ENCODE peak calls at places on chromosome 22, in seven cellular contexts. One of them, this sample, is unnamed.
A peak's percentile ranks its signal among the peaks of the same experiment; 100 is the strongest.

GRCh38 chr22:35538801-35539321 is 1.8 kb upstream of the RASD2 start:
- DNase-seq in GM20000: peak; percentile 53
- DNase-seq in lower lobe of right lung: no peak
- DNase-seq in mammary epithelial cell: peak; percentile 25
- DNase-seq in cardiac muscle cell: peak; percentile 38
- DNase-seq in activated CD8-positive, alpha-beta T cell treated with anti-CD3 and anti-CD28 coated beads for 36 hours: peak; percentile 54
- DNase-seq in fibroblast of the aortic adventitia: no peak
- DNase-seq in this sample: peak; percentile 41

GRCh38 chr22:35622132-35622913 is 5.2 kb upstream of the MB start:
- DNase-seq in GM20000: no peak
- DNase-seq in lower lobe of right lung: peak; percentile 60
- DNase-seq in mammary epithelial cell: no peak
- DNase-seq in cardiac muscle cell: peak; percentile 89
- DNase-seq in activated CD8-positive, alpha-beta T cell treated with anti-CD3 and anti-CD28 coated beads for 36 hours: no peak
- DNase-seq in fibroblast of the aortic adventitia: no peak
- DNase-seq in this sample: no peak

GRCh38 chr22:17477401-17477833 is 85.9 kb upstream of the SLC25A18 start:
- DNase-seq in GM20000: no peak
- DNase-seq in lower lobe of right lung: peak; percentile 49
- DNase-seq in mammary epithelial cell: peak; percentile 14
- DNase-seq in cardiac muscle cell: peak; percentile 26
- DNase-seq in activated CD8-positive, alpha-beta T cell treated with anti-CD3 and anti-CD28 coated beads for 36 hours: no peak
- DNase-seq in fibroblast of the aortic adventitia: peak; percentile 24
- DNase-seq in this sample: no peak

GRCh38 chr22:44445731-44446130 is 52.3 kb downstream of the RTL6 start:
- DNase-seq in GM20000: no peak
- DNase-seq in lower lobe of right lung: peak; percentile 9
- DNase-seq in mammary epithelial cell: no peak
- DNase-seq in cardiac muscle cell: no peak
- DNase-seq in activated CD8-positive, alpha-beta T cell treated with anti-CD3 and anti-CD28 coated beads for 36 hours: no peak
- DNase-seq in fibroblast of the aortic adventitia: no peak
- DNase-seq in this sample: no peak

GRCh38 chr22:41361716-41362310 is 19.9 kb upstream of the TEF start:
- DNase-seq in GM20000: no peak
- DNase-seq in lower lobe of right lung: no peak
- DNase-seq in mammary epithelial cell: peak; percentile 17
- DNase-seq in cardiac muscle cell: no peak
- DNase-seq in activated CD8-positive, alpha-beta T cell treated with anti-CD3 and anti-CD28 coated beads for 36 hours: no peak
- DNase-seq in fibroblast of the aortic adventitia: peak; percentile 79
- DNase-seq in this sample: no peak

GRCh38 chr22:42408276-42408675 is 23.9 kb downstream of the NFAM1 start:
- DNase-seq in GM20000: no peak
- DNase-seq in lower lobe of right lung: no peak
- DNase-seq in mammary epithelial cell: no peak
- DNase-seq in cardiac muscle cell: no peak
- DNase-seq in activated CD8-positive, alpha-beta T cell treated with anti-CD3 and anti-CD28 coated beads for 36 hours: no peak
- DNase-seq in fibroblast of the aortic adventitia: no peak
- DNase-seq in this sample: no peak

GRCh38 chr22:29665486-29665885 is 54.3 kb upstream of the CABP7 start:
- DNase-seq in GM20000: no peak
- DNase-seq in lower lobe of right lung: no peak
- DNase-seq in mammary epithelial cell: no peak
- DNase-seq in cardiac muscle cell: no peak
- DNase-seq in activated CD8-positive, alpha-beta T cell treated with anti-CD3 and anti-CD28 coated beads for 36 hours: no peak
- DNase-seq in fibroblast of the aortic adventitia: no peak
- DNase-seq in this sample: no peak

GRCh38 chr22:26579331-26579886 is 10.5 kb downstream of the TPST2 start:
- DNase-seq in GM20000: peak; percentile 72
- DNase-seq in lower lobe of right lung: peak; percentile 55
- DNase-seq in mammary epithelial cell: no peak
- DNase-seq in cardiac muscle cell: no peak
- DNase-seq in activated CD8-positive, alpha-beta T cell treated with anti-CD3 and anti-CD28 coated beads for 36 hours: peak; percentile 79
- DNase-seq in fibroblast of the aortic adventitia: no peak
- DNase-seq in this sample: peak; percentile 75

GRCh38 chr22:39003165-39003638 is 10.9 kb upstream of the APOBEC3C start:
- DNase-seq in GM20000: peak; percentile 79
- DNase-seq in lower lobe of right lung: peak; percentile 83
- DNase-seq in mammary epithelial cell: peak; percentile 87
- DNase-seq in cardiac muscle cell: peak; percentile 77
- DNase-seq in activated CD8-positive, alpha-beta T cell treated with anti-CD3 and anti-CD28 coated beads for 36 hours: peak; percentile 90
- DNase-seq in fibroblast of the aortic adventitia: peak; percentile 92
- DNase-seq in this sample: peak; percentile 85

GRCh38 chr22:24138649-24139420 is 42.5 kb upstream of the SUSD2 start:
- DNase-seq in GM20000: no peak
- DNase-seq in lower lobe of right lung: no peak
- DNase-seq in mammary epithelial cell: no peak
- DNase-seq in cardiac muscle cell: no peak
- DNase-seq in activated CD8-positive, alpha-beta T cell treated with anti-CD3 and anti-CD28 coated beads for 36 hours: no peak
- DNase-seq in fibroblast of the aortic adventitia: no peak
- DNase-seq in this sample: no peak

GRCh38 chr22:48482771-48483170 is 1344.9 kb downstream of the BRD1 start:
- DNase-seq in GM20000: no peak
- DNase-seq in lower lobe of right lung: no peak
- DNase-seq in mammary epithelial cell: no peak
- DNase-seq in cardiac muscle cell: no peak
- DNase-seq in activated CD8-positive, alpha-beta T cell treated with anti-CD3 and anti-CD28 coated beads for 36 hours: no peak
- DNase-seq in fibroblast of the aortic adventitia: no peak
- DNase-seq in this sample: no peak

GRCh38 chr22:24806663-24807001 is 621 bp downstream of the SGSM1 start:
- DNase-seq in GM20000: no peak
- DNase-seq in lower lobe of right lung: peak; percentile 48
- DNase-seq in mammary epithelial cell: no peak
- DNase-seq in cardiac muscle cell: no peak
- DNase-seq in activated CD8-positive, alpha-beta T cell treated with anti-CD3 and anti-CD28 coated beads for 36 hours: no peak
- DNase-seq in fibroblast of the aortic adventitia: no peak
- DNase-seq in this sample: no peak

GRCh38 chr22:30044369-30044768 is 35.9 kb upstream of the HORMAD2 start:
- DNase-seq in GM20000: no peak
- DNase-seq in lower lobe of right lung: no peak
- DNase-seq in mammary epithelial cell: peak; percentile 92
- DNase-seq in cardiac muscle cell: no peak
- DNase-seq in activated CD8-positive, alpha-beta T cell treated with anti-CD3 and anti-CD28 coated beads for 36 hours: no peak
- DNase-seq in fibroblast of the aortic adventitia: peak; percentile 95
- DNase-seq in this sample: no peak

GRCh38 chr22:22207845-22208564 is 36.6 kb upstream of the VPREB1 start:
- DNase-seq in GM20000: peak; percentile 86
- DNase-seq in lower lobe of right lung: peak; percentile 73
- DNase-seq in mammary epithelial cell: peak; percentile 66
- DNase-seq in cardiac muscle cell: peak; percentile 82
- DNase-seq in activated CD8-positive, alpha-beta T cell treated with anti-CD3 and anti-CD28 coated beads for 36 hours: peak; percentile 93
- DNase-seq in fibroblast of the aortic adventitia: peak; percentile 80
- DNase-seq in this sample: peak; percentile 84

GRCh38 chr22:44003776-44004460 is 20.2 kb upstream of the PARVB start:
- DNase-seq in GM20000: no peak
- DNase-seq in lower lobe of right lung: peak; percentile 15
- DNase-seq in mammary epithelial cell: no peak
- DNase-seq in cardiac muscle cell: peak; percentile 57
- DNase-seq in activated CD8-positive, alpha-beta T cell treated with anti-CD3 and anti-CD28 coated beads for 36 hours: no peak
- DNase-seq in fibroblast of the aortic adventitia: no peak
- DNase-seq in this sample: no peak

GRCh38 chr22:26972281-26972680 is 314.9 kb downstream of the MIAT start:
- DNase-seq in GM20000: no peak
- DNase-seq in lower lobe of right lung: no peak
- DNase-seq in mammary epithelial cell: no peak
- DNase-seq in cardiac muscle cell: no peak
- DNase-seq in activated CD8-positive, alpha-beta T cell treated with anti-CD3 and anti-CD28 coated beads for 36 hours: no peak
- DNase-seq in fibroblast of the aortic adventitia: no peak
- DNase-seq in this sample: no peak

GRCh38 chr22:35476341-35476740 is 64.3 kb upstream of the RASD2 start:
- DNase-seq in GM20000: no peak
- DNase-seq in lower lobe of right lung: no peak
- DNase-seq in mammary epithelial cell: no peak
- DNase-seq in cardiac muscle cell: no peak
- DNase-seq in activated CD8-positive, alpha-beta T cell treated with anti-CD3 and anti-CD28 coated beads for 36 hours: no peak
- DNase-seq in fibroblast of the aortic adventitia: no peak
- DNase-seq in this sample: no peak

GRCh38 chr22:43001271-43002197 is 13.4 kb downstream of the PACSIN2 start:
- DNase-seq in GM20000: no peak
- DNase-seq in lower lobe of right lung: peak; percentile 67
- DNase-seq in mammary epithelial cell: no peak
- DNase-seq in cardiac muscle cell: no peak
- DNase-seq in activated CD8-positive, alpha-beta T cell treated with anti-CD3 and anti-CD28 coated beads for 36 hours: peak; percentile 50
- DNase-seq in fibroblast of the aortic adventitia: peak; percentile 60
- DNase-seq in this sample: no peak

GRCh38 chr22:40446203-40446602 is 75.8 kb downstream of the SGSM3 start:
- DNase-seq in GM20000: no peak
- DNase-seq in lower lobe of right lung: no peak
- DNase-seq in mammary epithelial cell: no peak
- DNase-seq in cardiac muscle cell: no peak
- DNase-seq in activated CD8-positive, alpha-beta T cell treated with anti-CD3 and anti-CD28 coated beads for 36 hours: no peak
- DNase-seq in fibroblast of the aortic adventitia: no peak
- DNase-seq in this sample: no peak

DNA sequence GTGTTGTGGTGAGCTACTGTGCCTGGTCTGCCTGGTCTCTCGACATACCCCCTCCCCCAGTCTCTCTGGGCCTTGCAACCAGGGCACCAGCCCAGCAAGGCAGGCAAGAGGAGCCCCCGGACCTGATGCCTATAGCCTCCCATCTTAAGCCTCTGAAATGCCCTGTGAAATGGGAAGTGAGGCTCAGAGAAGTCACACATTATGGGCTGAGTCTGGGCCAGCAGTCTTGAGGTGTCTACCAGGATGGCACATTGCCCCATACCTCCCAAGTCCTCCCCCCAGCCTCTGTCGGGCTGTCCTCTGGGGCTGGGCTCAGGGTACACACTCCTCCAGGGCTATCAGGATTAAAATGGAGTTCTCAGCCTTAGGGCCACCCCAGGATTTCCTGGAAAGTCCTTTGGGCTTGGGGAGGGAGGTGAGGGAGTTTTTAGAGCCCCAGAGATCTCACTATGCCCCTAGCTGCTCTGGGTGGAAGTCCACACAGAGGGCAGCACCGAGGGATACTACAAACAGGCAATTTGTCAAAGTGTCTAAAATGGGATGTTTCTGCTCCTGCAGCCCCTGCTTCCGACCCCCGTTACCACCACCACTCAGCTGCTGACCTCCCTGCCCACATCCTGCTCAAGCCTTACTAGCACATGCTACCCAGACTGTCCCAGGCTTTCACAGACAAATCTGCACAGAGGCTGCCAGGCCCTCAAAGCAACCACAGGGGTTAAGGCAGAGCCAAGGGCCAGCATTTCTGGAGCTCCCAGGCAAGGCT is 3.1 kb upstream of the SH3BP1 start:
- DNase-seq in GM20000: no peak
- DNase-seq in lower lobe of right lung: no peak
- DNase-seq in mammary epithelial cell: no peak
- DNase-seq in cardiac muscle cell: no peak
- DNase-seq in activated CD8-positive, alpha-beta T cell treated with anti-CD3 and anti-CD28 coated beads for 36 hours: peak; percentile 69
- DNase-seq in fibroblast of the aortic adventitia: peak; percentile 58
- DNase-seq in this sample: no peak
- TF ChIP-seq CTCF in GM20000: peak; percentile 16
- TF ChIP-seq CTCF in lower lobe of right lung: no peak
- TF ChIP-seq CTCF in mammary epithelial cell: no peak
- TF ChIP-seq CTCF in cardiac muscle cell: peak; percentile 48
- TF ChIP-seq CTCF in activated CD8-positive, alpha-beta T cell treated with anti-CD3 and anti-CD28 coated beads for 36 hours: peak; percentile 41
- TF ChIP-seq CTCF in fibroblast of the aortic adventitia: peak; percentile 44
- TF ChIP-seq CTCF in this sample: no peak

GRCh38 chr22:49517211-49517610 is 310.5 kb downstream of the BRD1 start:
- DNase-seq in GM20000: no peak
- DNase-seq in lower lobe of right lung: no peak
- DNase-seq in mammary epithelial cell: no peak
- DNase-seq in cardiac muscle cell: no peak
- DNase-seq in activated CD8-positive, alpha-beta T cell treated with anti-CD3 and anti-CD28 coated beads for 36 hours: no peak
- DNase-seq in fibroblast of the aortic adventitia: no peak
- DNase-seq in this sample: no peak

GRCh38 chr22:49513358-49513851 is 314.3 kb downstream of the BRD1 start:
- DNase-seq in GM20000: no peak
- DNase-seq in lower lobe of right lung: no peak
- DNase-seq in mammary epithelial cell: no peak
- DNase-seq in cardiac muscle cell: no peak
- DNase-seq in activated CD8-positive, alpha-beta T cell treated with anti-CD3 and anti-CD28 coated beads for 36 hours: no peak
- DNase-seq in fibroblast of the aortic adventitia: no peak
- DNase-seq in this sample: no peak

GRCh38 chr22:49514211-49514610 is 313.5 kb downstream of the BRD1 start:
- DNase-seq in GM20000: no peak
- DNase-seq in lower lobe of right lung: no peak
- DNase-seq in mammary epithelial cell: no peak
- DNase-seq in cardiac muscle cell: no peak
- DNase-seq in activated CD8-positive, alpha-beta T cell treated with anti-CD3 and anti-CD28 coated beads for 36 hours: no peak
- DNase-seq in fibroblast of the aortic adventitia: no peak
- DNase-seq in this sample: no peak

GRCh38 chr22:49514656-49515055 is 313.0 kb downstream of the BRD1 start:
- DNase-seq in GM20000: no peak
- DNase-seq in lower lobe of right lung: no peak
- DNase-seq in mammary epithelial cell: no peak
- DNase-seq in cardiac muscle cell: no peak
- DNase-seq in activated CD8-positive, alpha-beta T cell treated with anti-CD3 and anti-CD28 coated beads for 36 hours: no peak
- DNase-seq in fibroblast of the aortic adventitia: no peak
- DNase-seq in this sample: no peak

GRCh38 chr22:49515486-49515885 is 312.2 kb downstream of the BRD1 start:
- DNase-seq in GM20000: no peak
- DNase-seq in lower lobe of right lung: no peak
- DNase-seq in mammary epithelial cell: no peak
- DNase-seq in cardiac muscle cell: no peak
- DNase-seq in activated CD8-positive, alpha-beta T cell treated with anti-CD3 and anti-CD28 coated beads for 36 hours: no peak
- DNase-seq in fibroblast of the aortic adventitia: no peak
- DNase-seq in this sample: no peak
- TF ChIP-seq CTCF in GM20000: no peak
- TF ChIP-seq CTCF in lower lobe of right lung: no peak
- TF ChIP-seq CTCF in mammary epithelial cell: no peak
- TF ChIP-seq CTCF in cardiac muscle cell: no peak
- TF ChIP-seq CTCF in activated CD8-positive, alpha-beta T cell treated with anti-CD3 and anti-CD28 coated beads for 36 hours: no peak
- TF ChIP-seq CTCF in fibroblast of the aortic adventitia: no peak
- TF ChIP-seq CTCF in this sample: no peak

DNA sequence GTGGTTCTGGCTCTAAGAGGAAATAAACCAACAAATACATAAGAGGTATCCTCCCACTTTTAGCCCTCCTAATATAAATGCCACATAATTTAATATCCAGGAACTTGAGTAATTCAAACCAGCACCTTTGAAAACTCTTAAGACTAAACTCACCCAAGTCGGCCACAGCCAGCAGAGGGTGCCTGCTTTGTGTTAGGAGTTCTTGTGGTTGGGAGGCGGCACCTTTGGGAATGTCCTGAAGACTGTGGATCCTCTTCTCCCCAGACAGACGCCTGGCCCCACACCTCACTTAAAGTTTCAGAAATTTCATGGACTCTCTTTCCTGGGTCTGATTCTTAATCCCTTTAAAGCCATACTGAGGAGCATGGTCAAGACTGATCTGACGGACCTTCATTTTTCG is 169.0 kb downstream of the TBC1D22A start:
- DNase-seq in GM20000: no peak
- DNase-seq in lower lobe of right lung: no peak
- DNase-seq in mammary epithelial cell: peak; percentile 52
- DNase-seq in cardiac muscle cell: no peak
- DNase-seq in activated CD8-positive, alpha-beta T cell treated with anti-CD3 and anti-CD28 coated beads for 36 hours: no peak
- DNase-seq in fibroblast of the aortic adventitia: peak; percentile 9
- DNase-seq in this sample: no peak
- TF ChIP-seq CTCF in GM20000: no peak
- TF ChIP-seq CTCF in lower lobe of right lung: no peak
- TF ChIP-seq CTCF in mammary epithelial cell: no peak
- TF ChIP-seq CTCF in cardiac muscle cell: peak; percentile 29
- TF ChIP-seq CTCF in activated CD8-positive, alpha-beta T cell treated with anti-CD3 and anti-CD28 coated beads for 36 hours: no peak
- TF ChIP-seq CTCF in fibroblast of the aortic adventitia: peak; percentile 9
- TF ChIP-seq CTCF in this sample: no peak

DNA sequence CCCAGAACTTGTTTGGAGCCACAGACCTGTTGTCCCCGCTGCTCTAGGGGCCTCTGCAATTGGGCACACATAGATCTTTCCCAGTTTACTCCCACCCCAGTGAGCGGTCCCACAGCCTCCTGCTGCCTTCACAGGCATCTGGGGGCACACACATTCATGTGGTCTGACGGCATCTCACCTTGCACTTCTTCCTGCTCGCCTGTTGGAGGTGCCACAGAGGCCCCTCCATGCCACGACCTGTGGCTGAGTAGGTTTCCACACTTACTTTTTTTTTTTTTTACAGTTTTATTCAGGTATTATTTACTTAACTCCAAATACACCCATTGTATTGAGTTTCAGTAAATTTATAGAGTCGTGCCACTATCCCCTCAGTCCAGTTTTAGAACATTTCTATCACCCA is 68.9 kb upstream of the SEPTIN5 start:
- DNase-seq in GM20000: no peak
- DNase-seq in lower lobe of right lung: no peak
- DNase-seq in mammary epithelial cell: no peak
- DNase-seq in cardiac muscle cell: no peak
- DNase-seq in activated CD8-positive, alpha-beta T cell treated with anti-CD3 and anti-CD28 coated beads for 36 hours: no peak
- DNase-seq in fibroblast of the aortic adventitia: no peak
- DNase-seq in this sample: no peak
- TF ChIP-seq CTCF in GM20000: no peak
- TF ChIP-seq CTCF in lower lobe of right lung: no peak
- TF ChIP-seq CTCF in mammary epithelial cell: no peak
- TF ChIP-seq CTCF in cardiac muscle cell: no peak
- TF ChIP-seq CTCF in activated CD8-positive, alpha-beta T cell treated with anti-CD3 and anti-CD28 coated beads for 36 hours: no peak
- TF ChIP-seq CTCF in fibroblast of the aortic adventitia: no peak
- TF ChIP-seq CTCF in this sample: no peak